ENCODE peak calls at places on chromosomes 3 and 15, in six cellular contexts. F, T, O, P, Z and B are unnamed samples.
A peak's percentile ranks its signal among the peaks of the same experiment; 100 is the strongest.

GRCh38 chr3:6860911-6861330 is at the start of gene GRM7:
- DNase-seq in O (no peak), F (no peak), P (no peak), T (no peak), Z (no peak), B (no peak)

GRCh38 chr3:14143826-14144225 is 19.0 kb downstream of the TMEM43 start:
- DNase-seq in T (peak; percentile 90), F (peak; percentile 69), Z (no peak), P (peak; percentile 70), O (no peak), B (peak; percentile 48)

GRCh38 chr15:67578020-67578600 is 35.6 kb downstream of the MAP2K5 start:
- DNase-seq in Z (no peak), F (no peak), T (no peak), O (no peak), P (no peak), B (no peak)

GRCh38 chr3:54433846-54434245 is 311.5 kb downstream of the CACNA2D3 start:
- DNase-seq in F (peak; percentile 39), T (no peak), P (peak; percentile 34), Z (no peak), O (no peak), B (peak; percentile 17)

GRCh38 chr3:50450135-50450911 is 53.1 kb downstream of the CACNA2D2 start:
- DNase-seq in F (no peak), Z (no peak), O (no peak), P (peak; percentile 12), T (peak; percentile 50), B (no peak)

GRCh38 chr3:43097681-43098080 is 8.2 kb downstream of the POMGNT2 start:
- DNase-seq in F (no peak), T (no peak), Z (no peak), O (no peak), P (no peak), B (no peak)

GRCh38 chr15:88654430-88655102 is 15.8 kb downstream of the ISG20 start:
- DNase-seq in P (no peak), Z (no peak), T (no peak), F (no peak), O (no peak), B (peak; percentile 1)

GRCh38 chr3:128006471-128007424 is 45.5 kb upstream of the SEC61A1 start:
- DNase-seq in P (no peak), T (no peak), F (no peak), O (no peak), Z (no peak), B (no peak)

GRCh38 chr15:51499379-51499976 is 123.1 kb downstream of the DMXL2 start:
- DNase-seq in Z (no peak), P (peak; percentile 43), T (peak; percentile 59), O (peak; percentile 22), F (peak; percentile 73), B (peak; percentile 45)

GRCh38 chr3:43525941-43526607 is 95.7 kb downstream of the ANO10 start:
- DNase-seq in Z (no peak), T (no peak), O (no peak), P (no peak), F (no peak), B (no peak)

GRCh38 chr15:39852237-39852636 is 67.8 kb downstream of the GPR176 start:
- DNase-seq in T (no peak), P (no peak), Z (no peak), F (no peak), O (no peak), B (no peak)

GRCh38 chr3:69095636-69096035 is 10.9 kb downstream of the ARL6IP5 start:
- DNase-seq in T (no peak), F (no peak), P (no peak), O (no peak), Z (no peak), B (no peak)

GRCh38 chr3:85572426-85572825 is 613.6 kb downstream of the CADM2 start:
- DNase-seq in F (no peak), P (no peak), O (no peak), T (peak; percentile 11), Z (no peak), B (no peak)

GRCh38 chr3:102156426-102156825 is 278.4 kb upstream of the ZPLD1 start:
- DNase-seq in Z (no peak), F (peak; percentile 86), P (no peak), O (no peak), T (peak; percentile 93), B (no peak)

GRCh38 chr15:43186003-43186353 is 775 bp downstream of the CCNDBP1 start:
- DNase-seq in O (no peak), Z (no peak), F (peak; percentile 10), T (no peak), P (no peak), B (no peak)

GRCh38 chr15:74651251-74651741 is 35.7 kb downstream of the CLK3 start:
- DNase-seq in Z (no peak), T (peak; percentile 94), P (no peak), F (no peak), O (no peak), B (no peak)

GRCh38 chr15:67776600-67776999 is 48.7 kb upstream of the SKOR1 start:
- DNase-seq in O (no peak), T (no peak), P (no peak), Z (no peak), F (no peak), B (no peak)

GRCh38 chr3:133401374-133402135 is 1.7 kb downstream of the BFSP2 start:
- DNase-seq in O (no peak), T (no peak), Z (no peak), P (no peak), F (no peak), B (no peak)

GRCh38 chr3:70064194-70064787 is 64.8 kb downstream of the SAMMSON start:
- DNase-seq in T (peak; percentile 71), F (peak; percentile 51), O (peak; percentile 8), P (peak; percentile 27), Z (peak; percentile 1), B (peak; percentile 35)

GRCh38 chr3:75012791-75013190 is 398.3 kb upstream of the CNTN3 start:
- DNase-seq in F (no peak), O (no peak), P (no peak), Z (no peak), T (no peak), B (no peak)
- TF ChIP-seq POLR2A in F (no peak), O (no peak), P (no peak), Z (no peak), T (no peak), B (no peak)

DNA sequence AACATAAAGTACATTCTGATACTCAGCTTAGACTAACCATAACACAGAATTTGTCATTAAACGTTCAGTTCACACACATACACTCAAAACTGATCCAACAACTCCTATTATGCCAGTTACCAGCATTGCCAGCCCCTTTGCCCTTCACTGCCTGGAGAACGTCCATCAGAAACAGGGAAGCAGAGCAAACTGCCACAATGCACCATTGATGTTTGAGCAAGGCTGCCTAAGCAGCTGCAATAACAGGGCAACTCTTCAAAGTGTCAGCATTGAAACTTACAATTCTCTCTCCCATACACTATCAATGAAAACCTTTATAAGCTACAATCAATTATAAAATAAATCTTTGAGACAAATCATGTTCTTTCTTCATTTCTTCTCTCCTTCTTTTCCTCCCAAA is 85.1 kb downstream of the ZBTB20 start:
- DNase-seq in F (no peak), Z (no peak), P (no peak), O (no peak), T (no peak), B (no peak)
- TF ChIP-seq MYC in F (no peak), Z (no peak), P (no peak), O (no peak), T (no peak), B (no peak)

GRCh38 chr15:95325763-95326688 is 1004.5 kb upstream of the NR2F2 start:
- DNase-seq in Z (no peak), O (no peak), F (no peak), T (peak; percentile 94), P (no peak), B (no peak)

GRCh38 chr15:95324596-95325135 is 1005.8 kb upstream of the NR2F2 start:
- DNase-seq in T (peak; percentile 47), F (no peak), P (no peak), O (no peak), Z (no peak), B (no peak)

GRCh38 chr15:95328559-95328958 is 1001.9 kb upstream of the NR2F2 start:
- DNase-seq in T (no peak), Z (no peak), P (no peak), O (no peak), F (no peak), B (no peak)

GRCh38 chr15:95327661-95328060 is 1002.8 kb upstream of the NR2F2 start:
- DNase-seq in O (no peak), T (peak; percentile 81), F (no peak), Z (no peak), P (no peak), B (no peak)

GRCh38 chr15:95326689-95327525 is 1003.6 kb upstream of the NR2F2 start:
- DNase-seq in T (peak; percentile 75), Z (no peak), F (no peak), P (no peak), O (no peak), B (no peak)
- TF ChIP-seq POLR2A in T (no peak), Z (no peak), F (no peak), P (no peak), O (no peak), B (no peak)

DNA sequence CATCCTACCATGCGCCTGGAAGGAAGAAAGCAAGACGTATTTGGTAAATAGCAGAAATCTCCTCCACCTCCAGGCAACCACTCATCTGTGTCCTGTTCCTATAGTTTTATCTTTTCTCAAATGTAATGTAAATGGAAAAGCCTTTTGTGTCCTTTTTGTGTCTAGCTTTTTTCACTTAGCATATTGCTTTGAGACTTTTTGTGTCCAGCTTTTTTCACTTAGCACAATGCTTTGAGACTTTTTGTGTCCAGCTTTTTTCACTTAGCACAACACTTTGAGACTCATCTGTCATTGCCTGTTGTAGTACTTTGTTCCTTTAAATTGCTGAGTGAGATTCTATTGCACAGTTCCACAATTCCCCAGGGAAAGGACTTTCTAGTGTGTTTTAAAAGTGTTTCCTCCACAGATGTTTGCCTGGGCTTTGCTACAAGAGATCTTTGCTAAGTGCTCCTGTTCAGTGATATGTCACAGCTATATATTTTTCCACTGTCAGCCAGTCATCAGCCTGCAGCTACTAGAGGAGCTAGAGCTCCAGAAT is 27.9 kb upstream of the MUC13 start:
- DNase-seq in Z (no peak), O (no peak), P (no peak), F (no peak), T (no peak), B (peak; percentile 40)
- TF ChIP-seq MYC in Z (no peak), O (no peak), P (no peak), F (no peak), T (no peak), B (no peak)

GRCh38 chr15:65304393-65305143 is at the start of gene RNU5B-1:
- DNase-seq in O (peak; percentile 76), Z (peak; percentile 96), T (peak; percentile 92), P (peak; percentile 93), F (peak; percentile 98), B (peak; percentile 94)
- TF ChIP-seq POLR2A in O (peak; percentile 100), Z (peak; percentile 96), T (peak; percentile 100), P (peak; percentile 98), F (peak; percentile 100), B (peak; percentile 99)

GRCh38 chr3:71109241-71109976 is 474.1 kb downstream of the FOXP1 start:
- DNase-seq in F (no peak), O (no peak), T (peak; percentile 86), P (no peak), Z (no peak), B (no peak)
- TF ChIP-seq MYC in F (no peak), O (no peak), T (no peak), P (no peak), Z (no peak), B (no peak)

GRCh38 chr3:38153221-38153620 is 12.1 kb upstream of the OXSR1 start:
- DNase-seq in T (no peak), F (no peak), O (no peak), Z (no peak), P (no peak), B (no peak)
- TF ChIP-seq POLR2A in T (no peak), F (no peak), O (no peak), Z (no peak), P (no peak), B (no peak)